ENCODE peak calls at places on chromosomes 6 and 20, in six cellular contexts. S is GM20000; X is CD4-positive, alpha-beta T cell; N is A549; O is epithelial cell of esophagus; L is transverse colon. A is an unnamed sample.

GRCh38 chr6:74720923-74721322 is 484.9 kb downstream of the COL12A1 start:
- DNase-seq in X (no peak), O (peak), L (no peak), S (no peak), N (no peak), A (no peak)

GRCh38 chr20:37276494-37277252 is 12.8 kb upstream of the MANBAL start:
- DNase-seq in O (peak), X (no peak), N (peak), L (peak), S (peak), A (peak)

GRCh38 chr6:134437376-134437775 is 119.5 kb upstream of the SGK1 start:
- DNase-seq in X (no peak), L (peak), S (peak), O (peak), N (peak), A (no peak)

GRCh38 chr6:119312875-119313338 is 36.7 kb downstream of the MAN1A1 start:
- DNase-seq in O (no peak), N (no peak), X (no peak), S (no peak), L (peak), A (no peak)

GRCh38 chr6:140661691-140662090 is 1287.2 kb upstream of the CITED2 start:
- DNase-seq in S (no peak), O (no peak), X (no peak), N (no peak), L (no peak), A (no peak)

GRCh38 chr6:81769834-81770233 is 17.4 kb upstream of the TENT5A start:
- DNase-seq in L (no peak), O (peak), X (no peak), S (no peak), N (no peak), A (peak)

GRCh38 chr6:129006685-129007514 is 124.0 kb downstream of the LAMA2 start:
- DNase-seq in L (no peak), S (no peak), X (no peak), O (no peak), N (no peak), A (no peak)

GRCh38 chr6:53892707-53893106 is 97.9 kb downstream of the LRRC1 start:
- DNase-seq in N (no peak), X (no peak), O (no peak), S (no peak), L (no peak), A (no peak)

GRCh38 chr20:15637971-15638754 is 935.1 kb downstream of the KIF16B start:
- DNase-seq in X (no peak), L (no peak), S (no peak), N (no peak), O (no peak), A (no peak)

GRCh38 chr6:5085638-5086293 is 625 bp downstream of the PPP1R3G start:
- DNase-seq in X (no peak), N (peak), L (peak), O (peak), S (peak), A (no peak)

GRCh38 chr6:116314878-116315277 is 35.1 kb upstream of the TSPYL1 start:
- DNase-seq in O (peak), N (no peak), S (peak), L (no peak), X (no peak), A (no peak)

GRCh38 chr6:39785281-39785680 is 6.9 kb upstream of the DAAM2 start:
- DNase-seq in O (no peak), L (no peak), X (no peak), S (no peak), N (no peak), A (no peak)

GRCh38 chr6:501891-502601 is 110.5 kb downstream of the IRF4 start:
- DNase-seq in X (peak), O (no peak), S (peak), N (no peak), L (peak), A (no peak)

GRCh38 chr20:54148947-54149764 is 24.6 kb downstream of the CYP24A1 start:
- DNase-seq in L (peak), N (peak), X (no peak), S (no peak), O (peak), A (peak)

GRCh38 chr20:2942439-2942838 is 69.2 kb downstream of the PTPRA start:
- DNase-seq in L (no peak), X (no peak), S (no peak), O (no peak), N (no peak), A (no peak)

GRCh38 chr6:128438311-128438916 is 82.0 kb downstream of the PTPRK start:
- DNase-seq in O (no peak), X (no peak), N (no peak), S (no peak), L (no peak), A (no peak)

GRCh38 chr20:11247059-11247630 is 573.3 kb upstream of the JAG1 start:
- DNase-seq in O (no peak), N (no peak), L (no peak), S (no peak), X (no peak), A (no peak)

GRCh38 chr6:53300656-53301551 is 47.8 kb downstream of the ELOVL5 start:
- DNase-seq in L (no peak), N (no peak), S (no peak), X (no peak), O (no peak), A (no peak)

GRCh38 chr20:43567477-43567876 is 8.7 kb downstream of the SGK2 start:
- DNase-seq in L (no peak), S (no peak), O (no peak), N (no peak), X (no peak), A (no peak)

GRCh38 chr6:2448826-2449571 is 203.6 kb upstream of the GMDS start:
- DNase-seq in X (no peak), O (peak), S (peak), N (peak), L (peak), A (peak)

GRCh38 chr6:45651301-45651700 is 273.6 kb upstream of the SUPT3H start:
- DNase-seq in S (no peak), N (no peak), O (no peak), L (no peak), X (no peak), A (no peak)

GRCh38 chr6:132813173-132813856 is 1.1 kb upstream of the RPS12 start:
- DNase-seq in L (peak), N (peak), O (peak), X (peak), S (peak), A (no peak)

GRCh38 chr6:2524090-2524489 is 226.6 kb downstream of the MYLK4 start:
- DNase-seq in L (no peak), N (peak), X (no peak), O (no peak), S (no peak), A (no peak)

GRCh38 chr6:47484616-47485015 is 7.0 kb downstream of the CD2AP start:
- DNase-seq in S (no peak), X (no peak), N (no peak), O (peak), L (no peak), A (no peak)

GRCh38 chr20:24164360-24164759 is 175.8 kb upstream of the GGTLC1 start:
- DNase-seq in L (no peak), O (peak), N (peak), S (no peak), X (peak), A (no peak)

GRCh38 chr6:79543886-79544285 is 6.7 kb upstream of the LCA5 start:
- DNase-seq in N (no peak), L (no peak), S (no peak), O (no peak), X (no peak), A (no peak)

GRCh38 chr6:79546186-79546585 is 9.0 kb upstream of the LCA5 start:
- DNase-seq in X (no peak), L (no peak), O (no peak), N (no peak), S (no peak), A (no peak)

GRCh38 chr6:79544299-79544927 is 7.2 kb upstream of the LCA5 start:
- DNase-seq in X (no peak), O (no peak), S (peak), N (no peak), L (no peak), A (no peak)

GRCh38 chr6:79543411-79543810 is 6.2 kb upstream of the LCA5 start:
- DNase-seq in N (no peak), L (no peak), S (no peak), O (no peak), X (no peak), A (no peak)

DNA sequence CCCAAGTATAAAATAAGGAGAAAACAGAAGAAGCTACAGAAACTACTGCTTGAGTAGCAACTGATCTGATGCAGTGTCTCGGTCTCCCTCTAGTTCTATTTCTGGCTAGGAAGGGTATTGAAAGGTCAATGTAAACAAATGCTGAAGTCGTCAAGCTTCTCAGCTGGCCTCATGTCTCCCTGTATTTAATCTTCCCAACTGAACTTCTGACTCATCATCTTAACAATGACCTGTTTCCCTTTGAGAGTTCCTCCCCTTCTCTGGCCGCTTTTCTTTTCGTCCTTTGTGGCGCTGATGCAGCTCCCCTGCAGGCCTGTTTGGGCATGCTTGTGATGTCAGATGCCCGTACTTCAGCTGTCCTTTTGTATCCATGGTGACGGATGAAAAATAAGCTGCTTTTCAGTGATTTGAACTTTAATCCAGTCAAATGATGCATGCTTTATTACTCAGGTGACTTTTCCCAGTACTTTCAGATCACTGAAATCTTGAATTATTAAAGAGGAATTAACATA is 7.8 kb upstream of the LCA5 start:
- DNase-seq in L (peak), S (peak), N (peak), X (no peak), O (peak), A (peak)
- TF ChIP-seq CTCF in L (peak), S (peak), N (no peak), X (no peak), O (peak), A (no peak)

DNA sequence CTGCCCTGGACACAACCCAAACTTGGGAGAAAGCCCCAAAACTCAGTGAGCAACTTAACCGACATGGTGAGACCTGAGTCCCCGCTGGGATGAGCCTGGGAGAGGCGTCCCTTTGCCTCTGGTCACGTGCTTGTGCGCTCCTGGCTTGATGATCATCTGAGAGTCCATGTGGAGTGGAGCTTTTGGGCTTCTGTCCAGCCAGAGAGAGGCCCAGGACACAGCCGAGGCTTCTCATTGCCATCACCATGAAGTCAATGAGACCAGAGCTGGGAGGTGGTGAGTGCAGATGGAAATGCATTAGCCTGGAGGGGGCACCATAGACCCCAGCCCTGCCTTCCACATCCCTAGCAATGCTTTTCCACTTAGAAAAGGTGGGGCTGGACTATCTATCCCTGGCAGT is 250.0 kb downstream of the SLC24A3 start:
- DNase-seq in N (no peak), X (no peak), S (no peak), O (no peak), L (no peak), A (no peak)
- TF ChIP-seq CTCF in N (no peak), X (no peak), S (no peak), O (no peak), L (no peak), A (no peak)

DNA sequence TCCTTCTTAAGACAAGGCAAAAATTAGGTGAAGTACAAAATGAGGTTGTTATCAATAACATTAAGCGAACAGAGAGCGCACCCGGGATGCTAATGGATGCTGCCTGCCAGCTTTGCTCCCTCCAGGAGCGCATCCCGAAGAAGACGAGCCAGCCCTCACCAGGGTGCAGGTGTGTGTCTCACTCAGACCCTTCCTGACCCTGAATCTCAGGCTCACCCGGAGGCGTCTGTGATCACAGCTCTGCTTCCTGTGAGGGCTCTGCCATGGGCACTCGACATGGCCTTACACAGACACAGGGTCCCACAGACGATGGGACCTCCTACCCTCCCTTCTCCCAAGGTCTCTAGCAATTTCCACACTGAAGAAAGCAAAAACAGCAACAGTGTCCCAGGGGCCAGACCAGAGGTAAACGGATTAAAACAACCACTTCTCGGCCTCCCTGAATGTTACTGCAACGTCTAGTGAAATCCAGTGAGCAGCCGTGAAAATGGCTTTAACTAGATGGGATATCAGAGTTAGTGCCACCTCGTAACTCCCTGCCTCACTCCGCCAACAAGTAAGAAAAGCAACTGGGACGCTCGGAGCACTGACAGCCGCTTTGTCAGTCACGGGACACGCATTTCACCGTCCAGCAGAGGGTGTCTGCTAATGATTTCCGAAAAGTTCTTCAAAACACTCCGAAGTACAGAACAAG is 11.7 kb downstream of the ZBTB46 start:
- DNase-seq in N (peak), O (peak), S (no peak), X (no peak), L (peak), A (peak)
- TF ChIP-seq CTCF in N (peak), O (peak), S (no peak), X (no peak), L (peak), A (peak)

GRCh38 chr6:27161115-27161514 is 86.4 kb upstream of the PRSS16 start:
- DNase-seq in O (no peak), X (no peak), S (no peak), N (no peak), L (no peak), A (no peak)

GRCh38 chr6:27161946-27162603 is 85.4 kb upstream of the PRSS16 start:
- DNase-seq in S (peak), O (peak), L (no peak), X (no peak), N (peak), A (no peak)

GRCh38 chr6:27161603-27161945 is 85.9 kb upstream of the PRSS16 start:
- DNase-seq in O (no peak), N (no peak), L (no peak), S (no peak), X (no peak), A (no peak)

GRCh38 chr6:27159725-27160124 is 87.8 kb upstream of the PRSS16 start:
- DNase-seq in X (no peak), N (no peak), O (no peak), S (no peak), L (no peak), A (no peak)

DNA sequence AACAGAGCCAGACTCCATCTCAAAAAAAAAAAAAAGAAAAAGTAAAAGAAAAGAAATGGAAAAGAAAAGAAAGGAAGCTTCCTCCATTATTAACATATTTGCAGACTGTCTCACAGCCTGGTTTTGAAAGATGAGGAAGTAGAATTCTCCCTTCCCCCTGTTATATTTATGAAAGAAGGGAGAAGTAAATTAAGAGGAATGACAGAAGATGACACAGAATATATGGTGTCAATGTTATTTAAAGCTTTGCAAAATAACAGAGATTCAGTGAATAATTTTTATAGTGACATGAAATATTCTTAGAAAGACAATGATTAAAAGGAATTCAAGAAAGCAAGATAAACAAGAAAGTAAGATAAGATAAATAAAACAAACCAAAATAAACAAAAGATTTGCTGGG is 83.6 kb upstream of the PRSS16 start:
- DNase-seq in O (no peak), S (no peak), X (no peak), N (no peak), L (no peak), A (no peak)
- TF ChIP-seq CTCF in O (no peak), S (no peak), X (no peak), N (no peak), L (no peak), A (no peak)

DNA sequence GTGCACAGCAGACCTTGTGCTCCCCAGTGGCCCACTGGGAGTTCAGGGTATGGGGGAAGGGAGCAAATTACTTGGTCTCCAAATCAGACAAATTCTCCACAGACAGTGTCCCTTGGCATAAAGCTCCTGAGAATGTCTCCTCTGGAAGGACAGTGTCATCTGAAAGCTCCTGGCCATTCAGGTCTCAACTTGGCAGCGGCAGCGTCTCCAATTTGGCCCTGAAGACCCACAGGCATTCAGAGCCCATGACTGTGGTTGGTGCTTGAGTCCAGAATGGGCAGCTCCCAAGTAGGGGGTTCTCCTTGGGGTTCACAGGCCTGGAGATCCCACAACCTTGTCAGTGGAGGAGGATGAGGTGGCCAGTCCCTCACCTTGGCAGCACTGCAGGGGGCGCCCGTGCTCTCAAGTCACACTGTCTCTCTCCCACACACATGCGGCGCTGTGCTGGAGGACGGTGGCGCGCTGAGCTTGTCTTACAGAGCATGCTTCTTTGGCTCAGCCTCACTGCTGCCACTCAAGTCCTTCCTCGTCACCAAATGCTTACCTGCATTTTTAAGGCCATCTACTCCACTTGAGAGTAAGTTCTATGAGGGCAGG is 20.7 kb downstream of the DYNLRB1 start:
- DNase-seq in L (peak), N (peak), O (peak), S (no peak), X (peak), A (no peak)
- TF ChIP-seq CTCF in L (peak), N (peak), O (peak), S (peak), X (peak), A (no peak)

GRCh38 chr6:157644043-157644810 is 178.8 kb upstream of the SNX9 start:
- DNase-seq in N (peak), S (no peak), X (peak), L (no peak), O (peak), A (peak)
- TF ChIP-seq CTCF in N (peak), S (no peak), X (no peak), L (no peak), O (peak), A (peak)

GRCh38 chr6:26249709-26249958 is 115.4 kb upstream of the BTN3A2 start:
- DNase-seq in X (peak), O (no peak), N (no peak), S (no peak), L (no peak), A (no peak)
- TF ChIP-seq CTCF in X (no peak), O (no peak), N (no peak), S (no peak), L (no peak), A (no peak)

GRCh38 chr6:10343320-10343719 is 71.6 kb downstream of the TFAP2A start:
- DNase-seq in X (no peak), S (no peak), N (no peak), O (no peak), L (no peak), A (no peak)
- TF ChIP-seq CTCF in X (no peak), S (no peak), N (no peak), O (no peak), L (no peak), A (no peak)

GRCh38 chr6:28898710-28898965 is 25.1 kb downstream of the TRIM27 start:
- DNase-seq in X (no peak), L (no peak), N (no peak), S (no peak), O (no peak), A (no peak)
- TF ChIP-seq CTCF in X (no peak), L (no peak), N (no peak), S (no peak), O (no peak), A (no peak)